ENCODE peak calls at places on chromosomes 2 and 18, in nine cellular contexts. B is Daoy; O is GM10248; Q is memory B cell; N is globus pallidus; R is KG1; Z is mucosa of descending colon; K is NCI-H748 treated with DMSO at 0.1 percent for 48 hours; U is stimulated activated CD8-positive, alpha-beta memory T cell treated with anti-CD3 and anti-CD28 coated beads, Interleukin-15, amount 100 ng/mL, for 1 hour. J is an unnamed sample.

GRCh38 chr2:86223682-86224560 is 24.7 kb downstream of the MRPL35 start:
- DNase-seq in B (no peak), O (no peak), Q (no peak), N (no peak), R (no peak), Z (no peak), K (no peak), U (no peak), J (no peak)

GRCh38 chr2:85522090-85522647 is 16.8 kb upstream of the MAT2A start:
- DNase-seq in B (no peak), O (no peak), Q (no peak), N (no peak), R (no peak), Z (no peak), K (no peak), U (no peak), J (no peak)

GRCh38 chr18:13390196-13390595 is 171.6 kb downstream of the LDLRAD4 start:
- DNase-seq in B (no peak), O (no peak), Q (no peak), N (no peak), R (no peak), Z (no peak), K (no peak), U (no peak), J (no peak)

GRCh38 chr18:63444567-63444966 is 22.3 kb upstream of the VPS4B start:
- DNase-seq in B (peak), O (peak), Q (no peak), N (no peak), R (no peak), Z (no peak), K (no peak), U (no peak), J (peak)

GRCh38 chr18:49849331-49850217 is 36.2 kb upstream of the ACAA2 start:
- DNase-seq in B (peak), O (no peak), Q (no peak), N (no peak), R (no peak), Z (peak), K (peak), U (no peak), J (no peak)

GRCh38 chr2:47346-48218 is 1.3 kb upstream of the FAM110C start:
- DNase-seq in B (no peak), O (no peak), Q (no peak), N (no peak), R (no peak), Z (no peak), K (no peak), U (no peak), J (no peak)

GRCh38 chr2:86396304-86396785 is 44.8 kb upstream of the KDM3A start:
- DNase-seq in B (peak), O (no peak), Q (no peak), N (peak), R (no peak), Z (no peak), K (no peak), U (no peak), J (peak)

GRCh38 chr2:20578895-20579825 is 71.7 kb downstream of the HS1BP3 start:
- DNase-seq in B (peak), O (peak), Q (no peak), N (peak), R (no peak), Z (no peak), K (no peak), U (no peak), J (peak)

GRCh38 chr18:25743661-25744151 is 346.7 kb downstream of the SS18 start:
- DNase-seq in B (no peak), O (no peak), Q (no peak), N (no peak), R (no peak), Z (no peak), K (no peak), U (no peak), J (no peak)

GRCh38 chr2:28366496-28367282 is 26.0 kb upstream of the FOSL2 start:
- DNase-seq in B (peak), O (no peak), Q (no peak), N (no peak), R (peak), Z (peak), K (no peak), U (no peak), J (peak)

GRCh38 chr2:181660181-181660580 is 3.3 kb upstream of the CERKL start:
- DNase-seq in B (no peak), O (no peak), Q (no peak), N (no peak), R (no peak), Z (no peak), K (peak), U (no peak), J (no peak)

GRCh38 chr2:231707625-231708049 is 688 bp upstream of the PTMA start:
- DNase-seq in B (peak), O (no peak), Q (peak), N (no peak), R (peak), Z (no peak), K (no peak), U (no peak), J (peak)

GRCh38 chr2:205654878-205655601 is 27.3 kb upstream of the NRP2 start:
- DNase-seq in B (peak), O (no peak), Q (no peak), N (no peak), R (no peak), Z (no peak), K (no peak), U (no peak), J (no peak)

GRCh38 chr2:232415736-232416520 is 9.3 kb downstream of the ALPG start:
- DNase-seq in B (no peak), O (no peak), Q (no peak), N (no peak), R (no peak), Z (no peak), K (no peak), U (no peak), J (no peak)

GRCh38 chr2:15939854-15940660 is at the start of gene MYCN:
- DNase-seq in B (peak), O (no peak), Q (no peak), N (peak), R (peak), Z (peak), K (peak), U (no peak), J (peak)

GRCh38 chr2:85353876-85354285 is 447 bp downstream of the RETSAT start:
- DNase-seq in B (peak), O (no peak), Q (no peak), N (peak), R (peak), Z (peak), K (no peak), U (no peak), J (peak)

GRCh38 chr2:45216118-45216517 is 206.9 kb upstream of the SIX2 start:
- DNase-seq in B (no peak), O (no peak), Q (no peak), N (no peak), R (no peak), Z (no peak), K (no peak), U (no peak), J (no peak)

GRCh38 chr2:30871980-30872789 is 64.9 kb upstream of the CAPN13 start:
- DNase-seq in B (peak), O (no peak), Q (no peak), N (no peak), R (no peak), Z (no peak), K (no peak), U (no peak), J (no peak)

GRCh38 chr2:38099096-38099997 is 23.4 kb upstream of the CYP1B1 start:
- DNase-seq in B (no peak), O (no peak), Q (no peak), N (no peak), R (no peak), Z (no peak), K (no peak), U (no peak), J (no peak)

GRCh38 chr2:111642576-111643327 is 241.2 kb downstream of the ANAPC1 start:
- DNase-seq in B (no peak), O (no peak), Q (no peak), N (no peak), R (no peak), Z (no peak), K (no peak), U (no peak), J (peak)

GRCh38 chr2:1550076-1550475 is 136.8 kb downstream of the TPO start:
- DNase-seq in B (no peak), O (no peak), Q (no peak), N (no peak), R (no peak), Z (no peak), K (no peak), U (no peak), J (no peak)

GRCh38 chr2:168798076-168798887 is 4.2 kb upstream of the NOSTRIN start:
- DNase-seq in B (no peak), O (no peak), Q (no peak), N (no peak), R (no peak), Z (no peak), K (no peak), U (no peak), J (peak)

GRCh38 chr2:13858626-13859025 is 773.9 kb upstream of the LRATD1 start:
- DNase-seq in B (no peak), O (no peak), Q (no peak), N (no peak), R (no peak), Z (no peak), K (no peak), U (no peak), J (no peak)

J was measured in erythroblast.